ENCODE peak calls at places on chromosomes 16 and 17, in seven cellular contexts. One of them, this sample, is unnamed.

GRCh38 chr16:57265850-57266530 is 18.5 kb downstream of the PLLP start:
- DNase-seq in body of pancreas: peak; percentile 94
- DNase-seq in ovary: no peak
- DNase-seq in right lobe of liver: peak; percentile 51
- DNase-seq in PC-9: peak; percentile 75
- DNase-seq in esophagus squamous epithelium: no peak
- DNase-seq in Karpas-422: no peak
- DNase-seq in this sample: no peak

GRCh38 chr16:87723224-87723619 is 42.6 kb downstream of the KLHDC4 start:
- DNase-seq in body of pancreas: no peak
- DNase-seq in ovary: no peak
- DNase-seq in right lobe of liver: no peak
- DNase-seq in PC-9: no peak
- DNase-seq in esophagus squamous epithelium: no peak
- DNase-seq in Karpas-422: no peak
- DNase-seq in this sample: peak; percentile 4

GRCh38 chr16:2385441-2385840 is 43.8 kb upstream of the CCNF start:
- DNase-seq in body of pancreas: no peak
- DNase-seq in ovary: no peak
- DNase-seq in right lobe of liver: no peak
- DNase-seq in PC-9: peak; percentile 38
- DNase-seq in esophagus squamous epithelium: no peak
- DNase-seq in Karpas-422: no peak
- DNase-seq in this sample: no peak

GRCh38 chr16:67431077-67431804 is at the start of gene HSD11B2:
- DNase-seq in body of pancreas: peak; percentile 75
- DNase-seq in ovary: peak; percentile 58
- DNase-seq in right lobe of liver: peak; percentile 87
- DNase-seq in PC-9: peak; percentile 76
- DNase-seq in esophagus squamous epithelium: no peak
- DNase-seq in Karpas-422: peak; percentile 60
- DNase-seq in this sample: no peak

GRCh38 chr16:88347656-88348376 is 34.9 kb upstream of the ZNF469 start:
- DNase-seq in body of pancreas: no peak
- DNase-seq in ovary: no peak
- DNase-seq in right lobe of liver: peak; percentile 45
- DNase-seq in PC-9: no peak
- DNase-seq in esophagus squamous epithelium: no peak
- DNase-seq in Karpas-422: peak; percentile 57
- DNase-seq in this sample: no peak

GRCh38 chr17:29615492-29616299 is 7.0 kb downstream of the CORO6 start:
- DNase-seq in body of pancreas: peak; percentile 83
- DNase-seq in ovary: peak; percentile 85
- DNase-seq in right lobe of liver: peak; percentile 87
- DNase-seq in PC-9: no peak
- DNase-seq in esophagus squamous epithelium: no peak
- DNase-seq in Karpas-422: peak; percentile 94
- DNase-seq in this sample: no peak

GRCh38 chr16:30355954-30356308 is 823 bp upstream of the CD2BP2 start:
- DNase-seq in body of pancreas: no peak
- DNase-seq in ovary: no peak
- DNase-seq in right lobe of liver: no peak
- DNase-seq in PC-9: no peak
- DNase-seq in esophagus squamous epithelium: no peak
- DNase-seq in Karpas-422: no peak
- DNase-seq in this sample: no peak

GRCh38 chr17:38870259-38871165 is 654 bp downstream of the LASP1 start:
- DNase-seq in body of pancreas: peak; percentile 65
- DNase-seq in ovary: peak; percentile 74
- DNase-seq in right lobe of liver: peak; percentile 86
- DNase-seq in PC-9: peak; percentile 73
- DNase-seq in esophagus squamous epithelium: no peak
- DNase-seq in Karpas-422: peak; percentile 91
- DNase-seq in this sample: peak; percentile 69

GRCh38 chr16:22372882-22373661 is 1.3 kb downstream of the CDR2 start:
- DNase-seq in body of pancreas: no peak
- DNase-seq in ovary: no peak
- DNase-seq in right lobe of liver: no peak
- DNase-seq in PC-9: no peak
- DNase-seq in esophagus squamous epithelium: no peak
- DNase-seq in Karpas-422: peak; percentile 49
- DNase-seq in this sample: peak; percentile 6

GRCh38 chr16:48367443-48368049 is 17.7 kb downstream of the SIAH1 start:
- DNase-seq in body of pancreas: no peak
- DNase-seq in ovary: no peak
- DNase-seq in right lobe of liver: no peak
- DNase-seq in PC-9: no peak
- DNase-seq in esophagus squamous epithelium: no peak
- DNase-seq in Karpas-422: no peak
- DNase-seq in this sample: no peak

GRCh38 chr17:72421128-72422092 is 300.6 kb downstream of the SOX9 start:
- DNase-seq in body of pancreas: peak; percentile 82
- DNase-seq in ovary: no peak
- DNase-seq in right lobe of liver: no peak
- DNase-seq in PC-9: peak; percentile 90
- DNase-seq in esophagus squamous epithelium: no peak
- DNase-seq in Karpas-422: peak; percentile 78
- DNase-seq in this sample: peak; percentile 90

GRCh38 chr17:81176656-81177055 is 10.6 kb upstream of the AATK start:
- DNase-seq in body of pancreas: no peak
- DNase-seq in ovary: no peak
- DNase-seq in right lobe of liver: no peak
- DNase-seq in PC-9: no peak
- DNase-seq in esophagus squamous epithelium: no peak
- DNase-seq in Karpas-422: no peak
- DNase-seq in this sample: no peak

GRCh38 chr16:12361016-12361415 is 384.5 kb downstream of the SNX29 start:
- DNase-seq in body of pancreas: no peak
- DNase-seq in ovary: no peak
- DNase-seq in right lobe of liver: no peak
- DNase-seq in PC-9: no peak
- DNase-seq in esophagus squamous epithelium: no peak
- DNase-seq in Karpas-422: no peak
- DNase-seq in this sample: no peak

GRCh38 chr16:87581867-87582220 is 20.5 kb upstream of the JPH3 start:
- DNase-seq in body of pancreas: peak; percentile 49
- DNase-seq in ovary: peak; percentile 94
- DNase-seq in right lobe of liver: no peak
- DNase-seq in PC-9: peak; percentile 75
- DNase-seq in esophagus squamous epithelium: peak; percentile 7
- DNase-seq in Karpas-422: no peak
- DNase-seq in this sample: peak; percentile 97

GRCh38 chr16:80583466-80583865 is 42.7 kb downstream of the DYNLRB2 start:
- DNase-seq in body of pancreas: no peak
- DNase-seq in ovary: no peak
- DNase-seq in right lobe of liver: no peak
- DNase-seq in PC-9: no peak
- DNase-seq in esophagus squamous epithelium: no peak
- DNase-seq in Karpas-422: no peak
- DNase-seq in this sample: no peak

GRCh38 chr17:81031571-81032550 is 3.1 kb upstream of the BAIAP2 start:
- DNase-seq in body of pancreas: no peak
- DNase-seq in ovary: no peak
- DNase-seq in right lobe of liver: peak; percentile 61
- DNase-seq in PC-9: no peak
- DNase-seq in esophagus squamous epithelium: no peak
- DNase-seq in Karpas-422: no peak
- DNase-seq in this sample: no peak

GRCh38 chr16:47967374-47967773 is 188.4 kb downstream of the ABCC12 start:
- DNase-seq in body of pancreas: no peak
- DNase-seq in ovary: no peak
- DNase-seq in right lobe of liver: no peak
- DNase-seq in PC-9: no peak
- DNase-seq in esophagus squamous epithelium: no peak
- DNase-seq in Karpas-422: no peak
- DNase-seq in this sample: no peak

GRCh38 chr17:38585056-38585804 is 20.5 kb downstream of the SRCIN1 start:
- DNase-seq in body of pancreas: no peak
- DNase-seq in ovary: no peak
- DNase-seq in right lobe of liver: no peak
- DNase-seq in PC-9: peak; percentile 55
- DNase-seq in esophagus squamous epithelium: no peak
- DNase-seq in Karpas-422: no peak
- DNase-seq in this sample: no peak

GRCh38 chr17:49018116-49018612 is 21.0 kb downstream of the IGF2BP1 start:
- DNase-seq in body of pancreas: no peak
- DNase-seq in ovary: no peak
- DNase-seq in right lobe of liver: no peak
- DNase-seq in PC-9: no peak
- DNase-seq in esophagus squamous epithelium: no peak
- DNase-seq in Karpas-422: no peak
- DNase-seq in this sample: no peak

GRCh38 chr16:49825006-49825405 is 30.9 kb downstream of the ZNF423 start:
- DNase-seq in body of pancreas: no peak
- DNase-seq in ovary: no peak
- DNase-seq in right lobe of liver: no peak
- DNase-seq in PC-9: no peak
- DNase-seq in esophagus squamous epithelium: no peak
- DNase-seq in Karpas-422: no peak
- DNase-seq in this sample: no peak

GRCh38 chr16:50889746-50890145 is 147.9 kb downstream of the CYLD start:
- DNase-seq in body of pancreas: no peak
- DNase-seq in ovary: no peak
- DNase-seq in right lobe of liver: no peak
- DNase-seq in PC-9: no peak
- DNase-seq in esophagus squamous epithelium: no peak
- DNase-seq in Karpas-422: no peak
- DNase-seq in this sample: no peak

GRCh38 chr16:47966325-47966724 is 189.5 kb downstream of the ABCC12 start:
- DNase-seq in body of pancreas: no peak
- DNase-seq in ovary: no peak
- DNase-seq in right lobe of liver: no peak
- DNase-seq in PC-9: no peak
- DNase-seq in esophagus squamous epithelium: no peak
- DNase-seq in Karpas-422: peak; percentile 67
- DNase-seq in this sample: no peak

GRCh38 chr16:75265911-75266701 is 14.7 kb upstream of the BCAR1 start:
- DNase-seq in body of pancreas: peak; percentile 82
- DNase-seq in ovary: peak; percentile 84
- DNase-seq in right lobe of liver: peak; percentile 82
- DNase-seq in PC-9: peak; percentile 91
- DNase-seq in esophagus squamous epithelium: no peak
- DNase-seq in Karpas-422: peak; percentile 88
- DNase-seq in this sample: peak; percentile 79

GRCh38 chr17:82985973-82986372 is 93.4 kb upstream of the METRNL start:
- DNase-seq in body of pancreas: peak; percentile 26
- DNase-seq in ovary: no peak
- DNase-seq in right lobe of liver: no peak
- DNase-seq in PC-9: no peak
- DNase-seq in esophagus squamous epithelium: no peak
- DNase-seq in Karpas-422: no peak
- DNase-seq in this sample: peak; percentile 21

GRCh38 chr16:72723781-72724180 is 324.1 kb downstream of the ZFHX3 start:
- DNase-seq in body of pancreas: no peak
- DNase-seq in ovary: no peak
- DNase-seq in right lobe of liver: no peak
- DNase-seq in PC-9: no peak
- DNase-seq in esophagus squamous epithelium: no peak
- DNase-seq in Karpas-422: no peak
- DNase-seq in this sample: no peak

DNA sequence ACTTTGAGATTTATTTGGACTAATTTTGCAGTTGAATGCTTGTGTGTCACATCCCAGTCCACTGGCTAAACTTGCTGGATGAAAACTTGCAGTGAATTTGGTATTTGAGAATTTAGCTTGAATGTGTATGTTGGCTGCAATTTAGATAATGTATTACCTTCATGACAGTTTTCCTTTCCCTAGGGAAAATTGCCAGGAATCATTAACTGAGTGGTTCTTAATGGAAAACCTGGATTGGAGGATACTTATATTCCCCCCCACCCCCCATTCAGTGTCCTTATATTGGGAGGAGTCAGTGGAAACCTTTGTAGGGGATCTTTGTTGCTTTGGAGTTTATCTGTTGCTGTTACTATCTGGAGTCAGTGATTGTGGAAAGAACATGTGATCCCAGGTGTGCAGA is 67.6 kb downstream of the KPNA2 start:
- DNase-seq in body of pancreas: no peak
- DNase-seq in ovary: no peak
- DNase-seq in right lobe of liver: no peak
- DNase-seq in PC-9: no peak
- DNase-seq in esophagus squamous epithelium: no peak
- DNase-seq in Karpas-422: no peak
- DNase-seq in this sample: no peak
- H3K9me3 ChIP-seq in body of pancreas: no peaks in the 10 kb centered on the region
- H3K9me3 ChIP-seq in ovary: no peaks in the 10 kb centered on the region
- H3K9me3 ChIP-seq in right lobe of liver: no peaks in the 10 kb centered on the region
- H3K9me3 ChIP-seq in PC-9: no peaks in the 10 kb centered on the region
- H3K9me3 ChIP-seq in esophagus squamous epithelium: no peaks in the 10 kb centered on the region
- H3K9me3 ChIP-seq in Karpas-422: no peaks in the 10 kb centered on the region
- H3K9me3 ChIP-seq in this sample: no peaks in the 10 kb centered on the region

GRCh38 chr16:25544294-25544693 is 147.5 kb upstream of the HS3ST4 start:
- DNase-seq in body of pancreas: no peak
- DNase-seq in ovary: no peak
- DNase-seq in right lobe of liver: no peak
- DNase-seq in PC-9: no peak
- DNase-seq in esophagus squamous epithelium: no peak
- DNase-seq in Karpas-422: no peak
- DNase-seq in this sample: no peak
- H3K4me1 ChIP-seq in body of pancreas: no peaks in the 10 kb centered on the region
- H3K4me1 ChIP-seq in ovary: no peaks in the 10 kb centered on the region
- H3K4me1 ChIP-seq in right lobe of liver: no peaks in the 10 kb centered on the region
- H3K4me1 ChIP-seq in PC-9: no peaks in the 10 kb centered on the region
- H3K4me1 ChIP-seq in esophagus squamous epithelium: no peaks in the 10 kb centered on the region
- H3K4me1 ChIP-seq in Karpas-422: no peaks in the 10 kb centered on the region
- H3K4me1 ChIP-seq in this sample: no peaks in the 10 kb centered on the region

GRCh38 chr17:27690882-27691281 is 59.9 kb downstream of the LGALS9 start:
- DNase-seq in body of pancreas: no peak
- DNase-seq in ovary: no peak
- DNase-seq in right lobe of liver: no peak
- DNase-seq in PC-9: no peak
- DNase-seq in esophagus squamous epithelium: no peak
- DNase-seq in Karpas-422: no peak
- DNase-seq in this sample: no peak
- H3K9me3 ChIP-seq in body of pancreas: no peaks in the 10 kb centered on the region
- H3K9me3 ChIP-seq in ovary: no peaks in the 10 kb centered on the region
- H3K9me3 ChIP-seq in right lobe of liver: no peaks in the 10 kb centered on the region
- H3K9me3 ChIP-seq in PC-9: peaks cover 2% of the 10 kb centered on the region
- H3K9me3 ChIP-seq in esophagus squamous epithelium: no peaks in the 10 kb centered on the region
- H3K9me3 ChIP-seq in Karpas-422: peaks cover 5% of the 10 kb centered on the region
- H3K9me3 ChIP-seq in this sample: peaks cover 6% of the 10 kb centered on the region

GRCh38 chr17:40328386-40328766 is 19.4 kb downstream of the RARA start:
- DNase-seq in body of pancreas: no peak
- DNase-seq in ovary: no peak
- DNase-seq in right lobe of liver: no peak
- DNase-seq in PC-9: no peak
- DNase-seq in esophagus squamous epithelium: no peak
- DNase-seq in Karpas-422: no peak
- DNase-seq in this sample: no peak

GRCh38 chr17:40330850-40331470 is 22.0 kb downstream of the RARA start:
- DNase-seq in body of pancreas: no peak
- DNase-seq in ovary: no peak
- DNase-seq in right lobe of liver: no peak
- DNase-seq in PC-9: no peak
- DNase-seq in esophagus squamous epithelium: no peak
- DNase-seq in Karpas-422: no peak
- DNase-seq in this sample: no peak

GRCh38 chr17:40331743-40332641 is 23.0 kb downstream of the RARA start:
- DNase-seq in body of pancreas: peak; percentile 88
- DNase-seq in ovary: peak; percentile 90
- DNase-seq in right lobe of liver: peak; percentile 97
- DNase-seq in PC-9: peak; percentile 76
- DNase-seq in esophagus squamous epithelium: no peak
- DNase-seq in Karpas-422: no peak
- DNase-seq in this sample: no peak

GRCh38 chr17:40327735-40328385 is 18.9 kb downstream of the RARA start:
- DNase-seq in body of pancreas: no peak
- DNase-seq in ovary: peak; percentile 65
- DNase-seq in right lobe of liver: no peak
- DNase-seq in PC-9: no peak
- DNase-seq in esophagus squamous epithelium: no peak
- DNase-seq in Karpas-422: no peak
- DNase-seq in this sample: no peak

GRCh38 chr17:40329981-40330794 is 21.2 kb downstream of the RARA start:
- DNase-seq in body of pancreas: peak; percentile 75
- DNase-seq in ovary: no peak
- DNase-seq in right lobe of liver: peak; percentile 92
- DNase-seq in PC-9: no peak
- DNase-seq in esophagus squamous epithelium: no peak
- DNase-seq in Karpas-422: peak; percentile 59
- DNase-seq in this sample: no peak
- H3K4me1 ChIP-seq in body of pancreas: peaks cover 89% of the 10 kb centered on the region
- H3K4me1 ChIP-seq in ovary: peaks cover 70% of the 10 kb centered on the region
- H3K4me1 ChIP-seq in right lobe of liver: peaks cover 46% of the 10 kb centered on the region
- H3K4me1 ChIP-seq in PC-9: peaks cover 29% of the 10 kb centered on the region
- H3K4me1 ChIP-seq in esophagus squamous epithelium: peaks cover 95% of the 10 kb centered on the region
- H3K4me1 ChIP-seq in Karpas-422: peaks cover 67% of the 10 kb centered on the region
- H3K4me1 ChIP-seq in this sample: peaks cover 90% of the 10 kb centered on the region